ENCODE peak calls at places on chromosomes 11 and 22, in five cellular contexts. G is kidney epithelial cell, C is tibial artery, D is adrenal gland, A is A549. F is an unnamed sample.
A peak's percentile ranks its signal among the peaks of the same experiment; 100 is the strongest.

GRCh38 chr11:116969694-116970093 is 128.5 kb downstream of the SIK3 start:
- DNase-seq in A (no peak), D (no peak), G (no peak), C (no peak), F (no peak)

GRCh38 chr11:123407124-123407995 is 22.7 kb upstream of the GRAMD1B start:
- DNase-seq in G (no peak), A (peak; percentile 51), C (no peak), D (peak; percentile 89), F (peak; percentile 29)

GRCh38 chr22:22450343-22450839 is 58.2 kb downstream of the ZNF280B start:
- DNase-seq in G (no peak), D (peak; percentile 66), C (no peak), A (no peak), F (no peak)

GRCh38 chr22:26670459-26670858 is 13.1 kb downstream of the MIAT start:
- DNase-seq in A (no peak), C (no peak), G (no peak), D (no peak), F (no peak)

GRCh38 chr22:43994416-43994815 is 29.7 kb upstream of the PARVB start:
- DNase-seq in C (no peak), D (no peak), A (no peak), G (no peak), F (no peak)

GRCh38 chr22:48055185-48055584 is 1292.7 kb downstream of the TBC1D22A start:
- DNase-seq in D (no peak), G (no peak), C (no peak), A (no peak), F (no peak)

GRCh38 chr11:9530020-9530628 is 43.3 kb upstream of the WEE1 start:
- DNase-seq in C (no peak), A (no peak), D (no peak), G (no peak), F (no peak)

GRCh38 chr22:27420817-27421361 is 380.7 kb downstream of the MN1 start:
- DNase-seq in C (peak; percentile 96), A (no peak), G (peak; percentile 62), D (peak; percentile 45), F (peak; percentile 85)

GRCh38 chr11:17432041-17432440 is 43.6 kb upstream of the KCNJ11 start:
- DNase-seq in A (no peak), G (no peak), C (no peak), D (no peak), F (no peak)

GRCh38 chr11:94958118-94958517 is 15.2 kb downstream of the CWC15 start:
- DNase-seq in D (no peak), A (no peak), C (no peak), G (no peak), F (no peak)

GRCh38 chr11:72243567-72244316 is at the start of gene PHOX2A:
- DNase-seq in G (no peak), D (peak; percentile 24), C (no peak), A (no peak), F (no peak)

GRCh38 chr11:94151903-94152677 is 23.4 kb downstream of the PANX1 start:
- DNase-seq in C (peak; percentile 68), A (peak; percentile 84), D (peak; percentile 54), G (peak; percentile 67), F (no peak)

GRCh38 chr11:115409691-115410220 is 94.5 kb downstream of the CADM1 start:
- DNase-seq in A (no peak), G (no peak), C (no peak), D (no peak), F (peak; percentile 51)

GRCh38 chr11:75035911-75036536 is 47.3 kb downstream of the NEU3 start:
- DNase-seq in A (no peak), C (no peak), G (peak; percentile 45), D (no peak), F (no peak)

GRCh38 chr11:76680517-76681425 is 10.2 kb upstream of the LRRC32 start:
- DNase-seq in G (no peak), D (peak; percentile 83), C (peak; percentile 83), A (peak; percentile 88), F (no peak)

GRCh38 chr11:69636512-69636866 is 4.5 kb upstream of the CCND1 start:
- DNase-seq in C (peak; percentile 82), A (peak; percentile 61), D (peak; percentile 86), G (no peak), F (peak; percentile 86)

GRCh38 chr11:443542-444199 is 1.9 kb upstream of the ANO9 start:
- DNase-seq in G (no peak), A (no peak), D (no peak), C (no peak), F (no peak)

GRCh38 chr11:119843760-119844330 is 114.8 kb upstream of the NECTIN1 start:
- DNase-seq in A (peak; percentile 20), D (no peak), C (no peak), G (no peak), F (no peak)

GRCh38 chr11:119755351-119756071 is 26.5 kb upstream of the NECTIN1 start:
- DNase-seq in A (no peak), D (no peak), G (no peak), C (no peak), F (no peak)

GRCh38 chr22:49297286-49297870 is 530.3 kb downstream of the BRD1 start:
- DNase-seq in D (peak; percentile 8), A (no peak), G (no peak), C (no peak), F (no peak)

GRCh38 chr11:45885274-45885920 is at the start of gene MAPK8IP1:
- DNase-seq in C (no peak), D (peak; percentile 69), G (no peak), A (no peak), F (no peak)

GRCh38 chr11:102377891-102378290 is 30.9 kb downstream of the BIRC2 start:
- DNase-seq in C (no peak), A (no peak), D (no peak), G (no peak), F (no peak)

GRCh38 chr11:72411623-72412532 is 22.5 kb downstream of the CLPB start:
- DNase-seq in G (peak; percentile 43), C (no peak), D (peak; percentile 51), A (no peak), F (no peak)

GRCh38 chr11:8773125-8773524 is 90.5 kb downstream of the RPL27A start:
- DNase-seq in G (no peak), A (no peak), D (no peak), C (no peak), F (no peak)

DNA sequence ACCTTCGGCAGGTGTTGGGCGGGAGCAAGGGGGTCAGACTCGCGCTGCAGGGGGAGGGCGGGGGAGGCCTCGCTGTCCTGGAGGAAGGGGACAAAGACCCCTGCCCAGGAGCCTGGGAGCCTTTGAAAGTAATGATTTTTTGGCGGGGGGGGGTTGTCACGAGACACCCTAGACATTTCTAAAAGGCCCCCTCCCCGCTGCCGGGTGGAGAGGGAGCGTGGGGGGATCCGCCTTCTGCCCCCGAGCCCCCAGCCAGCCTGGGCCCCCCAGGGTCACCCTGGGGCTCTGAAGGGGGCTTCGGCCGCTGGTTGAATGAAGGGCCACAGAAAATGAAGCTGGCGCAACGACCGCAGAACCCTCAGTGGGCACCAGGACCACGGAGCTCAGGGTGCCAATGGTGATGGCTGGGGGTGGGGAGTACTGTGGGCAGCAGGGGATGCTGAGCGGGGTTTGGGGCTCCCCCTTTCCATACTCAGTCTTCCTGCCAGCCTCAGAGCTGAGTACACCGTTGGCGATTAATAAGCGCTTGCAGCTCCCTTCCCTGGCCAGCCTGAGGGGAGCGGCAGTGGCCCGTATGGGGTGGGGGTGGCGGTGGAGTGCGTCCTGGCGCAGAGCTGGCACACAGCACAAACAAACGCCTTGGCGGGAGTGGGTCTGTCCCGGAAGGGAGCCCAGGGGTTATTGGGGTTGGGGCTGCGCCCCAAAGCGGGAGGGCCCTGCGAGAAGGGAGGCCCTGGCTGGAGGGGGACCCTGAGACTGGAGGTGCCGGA is 1.2 kb upstream of the DUSP8 start:
- DNase-seq in G (no peak), A (no peak), D (no peak), C (no peak), F (no peak)
- H3K4me3 ChIP-seq in G (peak overlapping the region; percentile 67), A (peak overlapping the region; percentile 74), D (no peak overlapping the region), C (peak overlapping the region; percentile 65), F (no peak overlapping the region)

GRCh38 chr11:105177658-105178057 is 38.1 kb upstream of the CARD18 start:
- DNase-seq in G (no peak), C (no peak), D (no peak), A (no peak), F (peak; percentile 63)

GRCh38 chr11:105179542-105180278 is 40.1 kb upstream of the CARD18 start:
- DNase-seq in G (no peak), A (no peak), C (no peak), D (no peak), F (no peak)

GRCh38 chr11:105181521-105181920 is 42.0 kb upstream of the CARD18 start:
- DNase-seq in C (no peak), D (no peak), G (no peak), A (no peak), F (no peak)

DNA sequence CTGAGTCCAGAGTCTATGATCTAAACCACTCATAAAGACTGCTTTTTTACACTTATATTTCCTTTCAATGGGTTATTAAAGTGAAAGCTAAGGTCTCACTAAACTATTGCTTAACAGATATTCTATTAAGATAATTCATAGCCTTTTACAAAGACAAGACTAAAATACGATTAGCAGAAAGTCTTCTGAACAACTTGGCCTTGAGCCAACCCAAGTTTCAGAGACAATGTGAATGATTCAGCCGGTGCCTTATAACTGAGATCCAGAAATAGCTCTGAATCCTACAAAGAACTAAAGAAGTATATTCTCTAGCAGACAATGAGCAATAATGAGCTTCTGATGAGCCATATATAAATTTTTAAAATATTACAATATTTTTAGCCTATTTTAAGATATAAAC is 41.5 kb upstream of the CARD18 start:
- DNase-seq in G (no peak), D (peak; percentile 23), C (no peak), A (no peak), F (no peak)
- H3K4me3 ChIP-seq in G (no peak overlapping the region), D (no peak overlapping the region), C (no peak overlapping the region), A (no peak overlapping the region), F (no peak overlapping the region)

DNA sequence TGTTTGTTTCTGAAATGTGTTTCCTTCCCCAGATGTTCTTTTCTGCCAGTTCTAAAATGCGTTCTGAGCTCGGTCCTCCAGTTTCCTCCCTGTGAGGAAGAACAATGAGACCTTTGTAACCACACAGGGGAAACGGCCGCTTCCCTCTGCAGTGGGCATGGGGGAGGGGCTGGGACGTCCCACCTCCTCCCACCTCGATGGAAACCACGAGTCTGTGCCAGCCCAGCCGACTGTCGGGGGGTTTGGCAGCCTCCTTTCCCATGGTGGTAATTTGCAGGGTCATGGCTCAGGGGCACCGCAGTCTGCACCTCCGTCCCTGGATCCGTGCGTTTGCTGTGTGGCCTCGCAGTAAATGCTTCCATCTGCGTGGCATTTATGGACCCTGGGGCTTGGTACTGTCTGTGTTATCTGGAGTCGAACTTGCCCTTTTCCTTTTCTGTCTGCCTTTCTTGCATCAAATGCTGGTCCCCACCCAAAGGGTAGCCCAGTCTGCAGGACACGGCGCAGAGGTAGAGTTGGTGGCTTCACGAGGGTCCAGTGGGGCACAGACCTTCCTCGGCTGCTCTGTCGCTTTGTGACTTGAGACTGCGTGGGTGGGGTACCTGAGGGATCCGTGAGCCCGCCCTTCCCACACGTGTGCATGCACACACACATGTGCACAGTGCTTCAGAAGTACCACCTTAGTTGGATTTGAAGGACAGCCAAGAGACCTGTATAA is 16.1 kb downstream of the LRP5 start:
- DNase-seq in D (no peak), A (no peak), G (no peak), C (no peak), F (no peak)
- H3K4me3 ChIP-seq in D (no peak overlapping the region), A (no peak overlapping the region), G (no peak overlapping the region), C (no peak overlapping the region), F (no peak overlapping the region)

GRCh38 chr11:92554662-92555061 is 330.0 kb downstream of the FAT3 start:
- DNase-seq in C (no peak), A (no peak), D (no peak), G (no peak), F (no peak)
- H3K4me3 ChIP-seq in C (no peak overlapping the region), A (no peak overlapping the region), D (no peak overlapping the region), G (no peak overlapping the region), F (no peak overlapping the region)